ENCODE peak calls at places on chromosomes 11 and 22, in five cellular contexts. P is activated CD4-positive, alpha-beta T cell treated with anti-CD3 and anti-CD28 coated beads for 24 hours; T is hippocampal formation; F is BJ; L is mammary epithelial cell. M is an unnamed sample.

GRCh38 chr11:101129203-101129943 is at the start of gene PGR:
- DNase-seq in P (no peak), F (no peak), L (no peak), T (no peak), M (no peak)

GRCh38 chr11:65419773-65420481 is 2.7 kb upstream of the NEAT1 start:
- DNase-seq in L (peak; percentile 91), F (peak; percentile 82), P (peak; percentile 69), T (peak; percentile 82), M (peak; percentile 91)

GRCh38 chr11:4065601-4066377 is 28.8 kb upstream of the RRM1 start:
- DNase-seq in F (no peak), P (no peak), L (no peak), T (no peak), M (no peak)

GRCh38 chr11:108199446-108200321 is 22.8 kb downstream of the NPAT start:
- DNase-seq in F (peak; percentile 9), L (peak; percentile 97), P (peak; percentile 41), T (no peak), M (peak; percentile 52)

GRCh38 chr11:129695543-129696308 is 119.9 kb upstream of the TMEM45B start:
- DNase-seq in T (peak; percentile 24), L (peak; percentile 37), P (peak; percentile 62), F (no peak), M (peak; percentile 79)

GRCh38 chr22:18044548-18045271 is 20.3 kb upstream of the MICAL3 start:
- DNase-seq in P (no peak), L (no peak), F (no peak), T (peak; percentile 91), M (no peak)

GRCh38 chr11:106276859-106277436 is 199.5 kb downstream of the AASDHPPT start:
- DNase-seq in P (no peak), F (no peak), L (no peak), T (no peak), M (no peak)

GRCh38 chr11:2690596-2691354 is 9.0 kb downstream of the KCNQ1OT1 start:
- DNase-seq in T (no peak), F (no peak), P (no peak), L (no peak), M (no peak)

GRCh38 chr22:38987171-38987895 is 5.2 kb downstream of the APOBEC3B start:
- DNase-seq in T (no peak), P (no peak), F (no peak), L (no peak), M (no peak)

GRCh38 chr11:36688892-36689291 is 90.9 kb upstream of the RAG2 start:
- DNase-seq in P (no peak), L (no peak), F (no peak), T (no peak), M (no peak)

GRCh38 chr22:41917375-41917905 is 2.6 kb upstream of the SHISA8 start:
- DNase-seq in F (no peak), P (no peak), T (no peak), L (no peak), M (no peak)

GRCh38 chr11:77602385-77603105 is 12.8 kb downstream of the AQP11 start:
- DNase-seq in L (peak; percentile 89), P (no peak), T (no peak), F (peak; percentile 68), M (no peak)

GRCh38 chr11:121933294-121933693 is 182.7 kb downstream of the BLID start:
- DNase-seq in L (no peak), F (no peak), T (no peak), P (no peak), M (no peak)

GRCh38 chr11:7665473-7666291 is 7.6 kb downstream of the CYB5R2 start:
- DNase-seq in F (no peak), P (peak; percentile 74), T (peak; percentile 62), L (peak; percentile 75), M (peak; percentile 73)